ENCODE peak calls at places on chromosomes 7 and 10, in four cellular contexts. E is stimulated activated CD8-positive, alpha-beta memory T cell treated with anti-CD3 and anti-CD28 coated beads, Interleukin-7, amount 100 ng/mL, for 24 hours; M is epithelial cell of prostate; I is NCI-H524 treated with DMSO at 0.1 percent for 48 hours. F is an unnamed sample.

GRCh38 chr7:143891457-143891856 is 10.5 kb downstream of the TCAF1 start:
- DNase-seq in E (no peak), M (no peak), I (no peak), F (no peak)

GRCh38 chr7:47721670-47722069 is 139.8 kb upstream of the TNS3 start:
- DNase-seq in E (no peak), M (no peak), I (no peak), F (no peak)

GRCh38 chr7:157568071-157568784 is 231.4 kb downstream of the DNAJB6 start:
- DNase-seq in E (no peak), M (no peak), I (no peak), F (no peak)

GRCh38 chr10:132815161-132815857 is 29.4 kb upstream of the NKX6-2 start:
- DNase-seq in E (no peak), M (no peak), I (no peak), F (no peak)

GRCh38 chr10:131473645-131474044 is 162.1 kb upstream of the TCERG1L start:
- DNase-seq in E (no peak), M (no peak), I (no peak), F (no peak)

GRCh38 chr10:92011560-92012214 is 88.1 kb downstream of the BTAF1 start:
- DNase-seq in E (no peak), M (peak; percentile 6), I (no peak), F (peak; percentile 41)

GRCh38 chr10:279232-279631 is 144.0 kb downstream of the ZMYND11 start:
- DNase-seq in E (no peak), M (no peak), I (no peak), F (no peak)

GRCh38 chr7:27134392-27134791 is 3.8 kb upstream of the HOXA4 start:
- DNase-seq in E (no peak), M (no peak), I (no peak), F (no peak)

GRCh38 chr10:132306951-132307751 is 599 bp downstream of the STK32C start:
- DNase-seq in E (no peak), M (no peak), I (no peak), F (no peak)

GRCh38 chr7:35576037-35576573 is 118.8 kb downstream of the HERPUD2 start:
- DNase-seq in E (no peak), M (no peak), I (no peak), F (no peak)

GRCh38 chr7:101608772-101609713 is 20.1 kb downstream of the MYL10 start:
- DNase-seq in E (no peak), M (peak; percentile 62), I (no peak), F (no peak)

GRCh38 chr7:98056580-98056979 is 50.1 kb upstream of the LMTK2 start:
- DNase-seq in E (no peak), M (peak; percentile 84), I (no peak), F (no peak)

GRCh38 chr7:73338321-73338720 is 10.4 kb downstream of the FKBP6 start:
- DNase-seq in E (no peak), M (no peak), I (no peak), F (no peak)

GRCh38 chr10:66167816-66168215 is 758.0 kb upstream of the LRRTM3 start:
- DNase-seq in E (no peak), M (no peak), I (no peak), F (peak; percentile 65)

GRCh38 chr7:117872565-117873055 is 631 bp downstream of the CTTNBP2 start:
- DNase-seq in E (no peak), M (no peak), I (no peak), F (peak; percentile 2)

GRCh38 chr7:113831509-113831908 is 87.3 kb downstream of the PPP1R3A start:
- DNase-seq in E (no peak), M (no peak), I (no peak), F (peak; percentile 59)

GRCh38 chr10:22657566-22658190 is 56.7 kb downstream of the PIP4K2A start:
- DNase-seq in E (no peak), M (no peak), I (no peak), F (peak; percentile 52)

GRCh38 chr10:23331567-23332290 is 12.9 kb downstream of the C10orf67 start:
- DNase-seq in E (no peak), M (peak; percentile 70), I (no peak), F (no peak)

GRCh38 chr7:133633055-133633454 is 380.2 kb downstream of the EXOC4 start:
- DNase-seq in E (no peak), M (peak; percentile 69), I (no peak), F (peak; percentile 32)

GRCh38 chr7:30353532-30353931 is 69.1 kb downstream of the ZNRF2 start:
- DNase-seq in E (no peak), M (no peak), I (no peak), F (no peak)

GRCh38 chr7:12127490-12127889 is 83.6 kb upstream of the TMEM106B start:
- DNase-seq in E (no peak), M (no peak), I (no peak), F (no peak)

F was measured in brain microvascular endothelial cell.